ENCODE peak calls at places on chromosomes 11 and 22, in four cellular contexts. One of them, this sample, is unnamed.

GRCh38 chr11:12249590-12250260 is 127.6 kb upstream of the PARVA start:
- DNase-seq in WTC11: no peak
- DNase-seq in GDM1: no peak
- DNase-seq in AG09309: no peak
- DNase-seq in this sample: no peak

GRCh38 chr22:23243006-23243573 is 62.8 kb downstream of the BCR start:
- DNase-seq in AG09309: no peak
- DNase-seq in GDM1: no peak
- DNase-seq in WTC11: peak
- DNase-seq in this sample: peak

GRCh38 chr22:18976197-18976751 is 40.2 kb upstream of the PRODH start:
- DNase-seq in WTC11: no peak
- DNase-seq in AG09309: no peak
- DNase-seq in GDM1: no peak
- DNase-seq in this sample: no peak

GRCh38 chr11:8060801-8061554 is 20.0 kb upstream of the TUB start:
- DNase-seq in AG09309: peak
- DNase-seq in WTC11: no peak
- DNase-seq in GDM1: no peak
- DNase-seq in this sample: no peak

GRCh38 chr11:121557348-121557747 is 104.6 kb upstream of the SORL1-AS1 start:
- DNase-seq in WTC11: no peak
- DNase-seq in AG09309: no peak
- DNase-seq in GDM1: peak
- DNase-seq in this sample: no peak

GRCh38 chr11:122655527-122656072 is at the start of gene UBASH3B:
- DNase-seq in GDM1: peak
- DNase-seq in WTC11: peak
- DNase-seq in AG09309: peak
- DNase-seq in this sample: peak

GRCh38 chr22:44288951-44289350 is 23.8 kb downstream of the SHISAL1 start:
- DNase-seq in AG09309: no peak
- DNase-seq in WTC11: no peak
- DNase-seq in GDM1: no peak
- DNase-seq in this sample: no peak

GRCh38 chr11:132719684-132720083 is 812.6 kb downstream of the OPCML start:
- DNase-seq in GDM1: no peak
- DNase-seq in AG09309: no peak
- DNase-seq in WTC11: no peak
- DNase-seq in this sample: no peak

GRCh38 chr11:57473208-57473930 is 13.0 kb downstream of the RTN4RL2 start:
- DNase-seq in GDM1: no peak
- DNase-seq in WTC11: no peak
- DNase-seq in AG09309: no peak
- DNase-seq in this sample: peak

GRCh38 chr11:112185883-112186282 is 10.6 kb downstream of the BCO2 start:
- DNase-seq in AG09309: no peak
- DNase-seq in WTC11: no peak
- DNase-seq in GDM1: no peak
- DNase-seq in this sample: no peak

GRCh38 chr11:122161191-122161590 is 45.2 kb upstream of the BLID start:
- DNase-seq in WTC11: no peak
- DNase-seq in GDM1: no peak
- DNase-seq in AG09309: no peak
- DNase-seq in this sample: no peak

GRCh38 chr11:32204751-32205150 is 113.9 kb downstream of the RCN1 start:
- DNase-seq in GDM1: no peak
- DNase-seq in WTC11: no peak
- DNase-seq in AG09309: no peak
- DNase-seq in this sample: no peak

GRCh38 chr11:30608534-30608933 is 22.4 kb upstream of the MPPED2 start:
- DNase-seq in AG09309: no peak
- DNase-seq in GDM1: no peak
- DNase-seq in WTC11: no peak
- DNase-seq in this sample: no peak

GRCh38 chr11:124608146-124608545 is 3.1 kb upstream of the PANX3 start:
- DNase-seq in WTC11: no peak
- DNase-seq in GDM1: no peak
- DNase-seq in AG09309: no peak
- DNase-seq in this sample: no peak

GRCh38 chr11:33040862-33041453 is 1.6 kb downstream of the TCP11L1 start:
- DNase-seq in AG09309: no peak
- DNase-seq in WTC11: no peak
- DNase-seq in GDM1: no peak
- DNase-seq in this sample: no peak